ENCODE peak calls at places on chromosomes 6 and 20, in five cellular contexts. W is GOT3, E is hippocampal formation, I is GM13977, U is esophagus squamous epithelium. N is an unnamed sample.

GRCh38 chr6:28489366-28490190 is 26.0 kb downstream of the GPX6 start:
- DNase-seq in E (no peak), W (no peak), U (no peak), I (peak), N (peak)

GRCh38 chr20:58623579-58624473 is 27.3 kb upstream of the STX16 start:
- DNase-seq in E (no peak), W (peak), U (no peak), I (no peak), N (no peak)

GRCh38 chr6:23446394-23447001 is 679.5 kb upstream of the NRSN1 start:
- DNase-seq in W (no peak), I (no peak), U (no peak), E (peak), N (no peak)

GRCh38 chr20:35601990-35602389 is 13.6 kb upstream of the SPAG4 start:
- DNase-seq in I (peak), U (no peak), E (no peak), W (no peak), N (no peak)

GRCh38 chr20:36779656-36780025 is 6.1 kb upstream of the DSN1 start:
- DNase-seq in W (no peak), U (no peak), E (no peak), I (no peak), N (no peak)

GRCh38 chr6:116267879-116268588 is 11.7 kb downstream of the TSPYL1 start:
- DNase-seq in W (no peak), U (no peak), I (no peak), E (no peak), N (no peak)

GRCh38 chr6:107493158-107494057 is 3.5 kb downstream of the SOBP start:
- DNase-seq in I (no peak), W (no peak), E (peak), U (no peak), N (no peak)

GRCh38 chr20:44745560-44746366 is at the start of gene KCNK15:
- DNase-seq in E (no peak), U (no peak), I (peak), W (no peak), N (no peak)

GRCh38 chr6:82178759-82179112 is 68.8 kb downstream of the IBTK start:
- DNase-seq in I (no peak), W (no peak), U (no peak), E (no peak), N (no peak)

GRCh38 chr20:53738039-53738944 is 144.7 kb upstream of the ZNF217 start:
- DNase-seq in I (no peak), U (no peak), W (no peak), E (peak), N (no peak)

GRCh38 chr6:23659125-23659524 is 466.9 kb upstream of the NRSN1 start:
- DNase-seq in E (peak), I (no peak), W (no peak), U (no peak), N (no peak)

GRCh38 chr6:46419576-46420002 is 71.7 kb downstream of the RCAN2 start:
- DNase-seq in I (peak), U (no peak), W (no peak), E (peak), N (no peak)

GRCh38 chr20:40628877-40629276 is 60.2 kb downstream of the MAFB start:
- DNase-seq in E (no peak), W (no peak), I (no peak), U (no peak), N (no peak)

GRCh38 chr20:52524865-52525264 is 333.3 kb upstream of the ZFP64 start:
- DNase-seq in I (no peak), W (no peak), U (no peak), E (no peak), N (no peak)

GRCh38 chr6:100160913-100161312 is 166.9 kb upstream of the MCHR2 start:
- DNase-seq in E (no peak), W (no peak), U (no peak), I (no peak), N (no peak)

GRCh38 chr6:35596448-35597442 is 84.0 kb upstream of the TULP1 start:
- DNase-seq in U (no peak), I (no peak), W (no peak), E (no peak), N (no peak)

GRCh38 chr20:45822863-45823262 is 4.2 kb downstream of the TNNC2 start:
- DNase-seq in I (no peak), E (no peak), U (no peak), W (no peak), N (no peak)